ENCODE peak calls at places on chromosomes 6 and 20, in eight cellular contexts. K is B cell, B is uterus, U is lower lobe of right lung, N is body of pancreas, X is cardiac muscle cell, J is nephron progenitor cell, A is WTC11. G is an unnamed sample.

GRCh38 chr20:32333181-32333987 is 24.7 kb upstream of the ASXL1 start:
- DNase-seq in K (no peak), U (no peak), X (peak), B (no peak), A (no peak), J (no peak), N (peak), G (peak)

GRCh38 chr6:35719830-35720733 is 16.8 kb upstream of the ARMC12 start:
- DNase-seq in J (peak), N (peak), B (no peak), A (peak), X (peak), K (peak), U (peak), G (peak)

GRCh38 chr6:147950623-147950987 is 392.0 kb upstream of the SASH1 start:
- DNase-seq in K (no peak), X (peak), J (no peak), B (no peak), A (no peak), U (no peak), N (no peak), G (no peak)

GRCh38 chr6:150813993-150814359 is 51.5 kb upstream of the MTHFD1L start:
- DNase-seq in X (no peak), A (no peak), B (no peak), U (no peak), K (no peak), N (no peak), J (no peak), G (peak)

GRCh38 chr20:50491926-50492634 is 18.1 kb upstream of the PTPN1 start:
- DNase-seq in J (no peak), K (no peak), B (no peak), N (peak), A (no peak), X (peak), U (no peak), G (no peak)

GRCh38 chr6:797479-798077 is 104.6 kb upstream of the EXOC2 start:
- DNase-seq in K (no peak), A (peak), U (no peak), X (peak), N (peak), J (peak), B (no peak), G (peak)

GRCh38 chr6:151321438-151321837 is 69.9 kb downstream of the ZBTB2 start:
- DNase-seq in J (no peak), N (no peak), K (no peak), B (no peak), X (no peak), A (no peak), U (no peak), G (no peak)

GRCh38 chr6:44194326-44194725 is 22.4 kb upstream of the MYMX start:
- DNase-seq in J (no peak), N (no peak), A (no peak), X (no peak), K (no peak), U (no peak), B (no peak), G (no peak)

GRCh38 chr20:41138217-41138526 is 829 bp downstream of the PLCG1 start:
- DNase-seq in A (no peak), B (no peak), X (no peak), N (no peak), K (no peak), U (no peak), J (no peak), G (no peak)

GRCh38 chr6:132399376-132400074 is 1.8 kb downstream of the MOXD1 start:
- DNase-seq in K (no peak), X (peak), U (no peak), N (no peak), A (no peak), J (no peak), B (no peak), G (no peak)

GRCh38 chr20:25011831-25012241 is 19.3 kb upstream of the APMAP start:
- DNase-seq in K (no peak), B (no peak), U (no peak), N (peak), A (no peak), X (no peak), J (no peak), G (no peak)

GRCh38 chr6:51466427-51466826 is 621.0 kb downstream of the PKHD1 start:
- DNase-seq in B (no peak), U (no peak), X (no peak), A (no peak), J (no peak), K (no peak), N (no peak), G (no peak)

GRCh38 chr20:21173496-21174025 is 47.7 kb downstream of the KIZ start:
- DNase-seq in X (peak), A (no peak), B (no peak), N (no peak), U (no peak), K (no peak), J (no peak), G (no peak)

GRCh38 chr6:53793318-53793975 is 1.4 kb upstream of the LRRC1 start:
- DNase-seq in N (peak), B (peak), K (peak), A (peak), X (peak), U (peak), J (peak), G (peak)

GRCh38 chr6:139881728-139882211 is 507.3 kb upstream of the CITED2 start:
- DNase-seq in J (peak), X (peak), B (no peak), K (peak), U (no peak), N (peak), A (peak), G (peak)

GRCh38 chr6:7169296-7169721 is 61.5 kb downstream of the RREB1 start:
- DNase-seq in U (no peak), N (peak), J (no peak), K (no peak), X (peak), A (no peak), B (peak), G (no peak)

GRCh38 chr6:163427498-163428254 is 13.2 kb downstream of the QKI start:
- DNase-seq in U (no peak), J (no peak), B (no peak), N (no peak), X (peak), K (no peak), A (no peak), G (no peak)

GRCh38 chr6:87277123-87277522 is 45.3 kb upstream of the SMIM8 start:
- DNase-seq in A (no peak), J (no peak), B (no peak), X (peak), K (no peak), N (no peak), U (no peak), G (no peak)

GRCh38 chr20:9903048-9903651 is 64.3 kb upstream of the PAK5 start:
- DNase-seq in X (peak), K (no peak), N (peak), U (no peak), J (peak), A (peak), B (no peak), G (no peak)

GRCh38 chr20:48338717-48339116 is 489.1 kb downstream of the PREX1 start:
- DNase-seq in K (no peak), B (no peak), U (no peak), A (no peak), X (peak), N (no peak), J (no peak), G (no peak)

GRCh38 chr6:165042912-165043311 is 266.5 kb downstream of the C6orf118 start:
- DNase-seq in A (peak), B (no peak), X (no peak), J (no peak), U (no peak), K (no peak), N (no peak), G (no peak)

GRCh38 chr20:54212226-54212625 is 4.3 kb downstream of the PFDN4 start:
- DNase-seq in U (no peak), X (peak), J (no peak), K (no peak), A (no peak), B (no peak), N (no peak), G (no peak)

GRCh38 chr20:32062776-32063170 is 10.7 kb downstream of the HCK start:
- DNase-seq in A (no peak), N (peak), B (no peak), X (no peak), K (no peak), U (peak), J (no peak), G (peak)

GRCh38 chr6:130132286-130132701 is 90.5 kb downstream of the SAMD3 start:
- DNase-seq in K (peak), B (no peak), X (no peak), N (no peak), U (no peak), J (no peak), A (no peak), G (peak)

GRCh38 chr20:13936781-13937576 is 53.4 kb downstream of the SEL1L2 start:
- DNase-seq in J (no peak), K (no peak), N (no peak), X (no peak), B (no peak), U (no peak), A (no peak), G (no peak)

GRCh38 chr6:33808781-33809180 is 5.0 kb upstream of the MLN start:
- DNase-seq in B (no peak), J (no peak), N (no peak), X (no peak), U (no peak), K (no peak), A (no peak), G (no peak)

GRCh38 chr20:22382742-22383141 is 201.6 kb downstream of the FOXA2 start:
- DNase-seq in J (no peak), B (no peak), X (no peak), A (no peak), N (no peak), U (no peak), K (no peak), G (no peak)

GRCh38 chr6:44289726-44290125 is 19.5 kb downstream of the TMEM151B start:
- DNase-seq in X (no peak), J (no peak), B (no peak), A (no peak), U (no peak), K (no peak), N (peak), G (no peak)

GRCh38 chr20:36271639-36272546 is 34.2 kb upstream of the DLGAP4 start:
- DNase-seq in A (no peak), U (no peak), J (no peak), X (no peak), N (no peak), B (no peak), K (no peak), G (no peak)

GRCh38 chr6:87105823-87106222 is 10.9 kb upstream of the CGA start:
- DNase-seq in K (no peak), J (no peak), U (no peak), X (no peak), A (no peak), N (no peak), B (no peak), G (no peak)

GRCh38 chr6:27327023-27327742 is 15.1 kb upstream of the POM121L2 start:
- DNase-seq in U (no peak), N (no peak), K (no peak), A (no peak), X (no peak), J (no peak), B (no peak), G (no peak)

GRCh38 chr20:57380081-57380750 is 11.0 kb upstream of the RBM38 start:
- DNase-seq in K (no peak), U (no peak), J (no peak), B (no peak), N (no peak), X (no peak), A (no peak), G (no peak)

GRCh38 chr20:57378646-57379262 is 12.4 kb upstream of the RBM38 start:
- DNase-seq in A (no peak), J (no peak), N (no peak), K (no peak), X (no peak), U (no peak), B (no peak), G (no peak)

GRCh38 chr20:57378107-57378506 is 13.1 kb upstream of the RBM38 start:
- DNase-seq in N (no peak), K (no peak), B (no peak), J (no peak), X (no peak), U (no peak), A (no peak), G (no peak)

GRCh38 chr20:57377350-57377749 is 13.8 kb upstream of the RBM38 start:
- DNase-seq in B (no peak), J (no peak), K (no peak), N (no peak), A (no peak), X (no peak), U (no peak), G (no peak)

GRCh38 chr20:57379263-57379647 is 11.9 kb upstream of the RBM38 start:
- DNase-seq in X (no peak), N (no peak), K (no peak), U (no peak), B (no peak), A (no peak), J (no peak), G (no peak)
- TF ChIP-seq CTCF in X (no peak), N (no peak), K (no peak), U (no peak), B (no peak), A (no peak), J (no peak), G (no peak)

GRCh38 chr6:90479603-90479926 is 107.3 kb downstream of the MAP3K7 start:
- DNase-seq in X (no peak), N (no peak), A (no peak), K (no peak), B (no peak), J (no peak), U (no peak), G (no peak)
- TF ChIP-seq CTCF in X (no peak), N (no peak), A (no peak), K (peak), B (no peak), J (peak), U (peak), G (no peak)

GRCh38 chr6:30685157-30685976 is 1.1 kb downstream of the PPP1R18 start:
- DNase-seq in J (no peak), N (no peak), A (no peak), X (no peak), B (peak), U (no peak), K (no peak), G (no peak)
- TF ChIP-seq CTCF in J (no peak), N (no peak), A (no peak), X (peak), B (no peak), U (no peak), K (no peak), G (peak)

GRCh38 chr20:44642203-44643153 is 9.0 kb downstream of the ADA start:
- DNase-seq in J (no peak), K (no peak), N (peak), A (peak), B (peak), X (peak), U (peak), G (peak)
- TF ChIP-seq CTCF in J (no peak), K (no peak), N (peak), A (no peak), B (no peak), X (no peak), U (no peak), G (peak)

GRCh38 chr20:45893831-45894230 is 2.7 kb downstream of the CTSA start:
- DNase-seq in J (no peak), U (no peak), B (no peak), X (no peak), K (no peak), A (no peak), N (no peak), G (no peak)

GRCh38 chr20:45892828-45893500 is 1.8 kb downstream of the CTSA start:
- DNase-seq in B (no peak), K (no peak), J (no peak), X (no peak), A (no peak), U (no peak), N (no peak), G (no peak)

GRCh38 chr20:45892049-45892816 is 1.1 kb downstream of the CTSA start:
- DNase-seq in J (no peak), U (no peak), A (no peak), X (peak), B (no peak), N (peak), K (no peak), G (no peak)

GRCh38 chr20:45890077-45890996 is 671 bp downstream of the NEURL2 start:
- DNase-seq in U (peak), J (peak), K (peak), X (peak), A (peak), B (peak), N (peak), G (peak)

GRCh38 chr20:45890997-45891983 is at the start of the genes CTSA and NEURL2:
- DNase-seq in N (peak), B (peak), X (peak), K (peak), U (peak), A (peak), J (peak), G (peak)
- TF ChIP-seq CTCF in N (no peak), B (no peak), X (no peak), K (no peak), U (no peak), A (no peak), J (no peak), G (no peak)

G was measured in GM20000.